ENCODE peak calls at places on chromosome 11, in nine cellular contexts. One of them, this sample, is unnamed.

GRCh38 chr11:47355283-47356128 is 3.0 kb upstream of the MYBPC3 start:
- DNase-seq in left kidney: peak; percentile 97
- DNase-seq in AG09319: peak; percentile 81
- DNase-seq in chondrocyte: no peak
- DNase-seq in SK-MEL-5: peak; percentile 96
- DNase-seq in NCI-H2107: peak; percentile 92
- DNase-seq in Panc1: peak; percentile 79
- DNase-seq in GF-D8: no peak
- DNase-seq in HL-60: peak; percentile 81
- DNase-seq in this sample: peak; percentile 56

GRCh38 chr11:67489860-67490726 is 7.3 kb downstream of the AIP start:
- DNase-seq in SK-MEL-5: no peak
- DNase-seq in left kidney: no peak
- DNase-seq in AG09319: no peak
- DNase-seq in NCI-H2107: no peak
- DNase-seq in chondrocyte: no peak
- DNase-seq in GF-D8: no peak
- DNase-seq in HL-60: no peak
- DNase-seq in Panc1: no peak
- DNase-seq in this sample: no peak

GRCh38 chr11:30203850-30204249 is 27.0 kb upstream of the FSHB start:
- DNase-seq in HL-60: no peak
- DNase-seq in chondrocyte: no peak
- DNase-seq in Panc1: no peak
- DNase-seq in left kidney: no peak
- DNase-seq in SK-MEL-5: no peak
- DNase-seq in GF-D8: no peak
- DNase-seq in NCI-H2107: no peak
- DNase-seq in AG09319: no peak
- DNase-seq in this sample: no peak

GRCh38 chr11:75639752-75640151 is 29.1 kb downstream of the MAP6 start:
- DNase-seq in AG09319: peak; percentile 20
- DNase-seq in NCI-H2107: peak; percentile 84
- DNase-seq in Panc1: no peak
- DNase-seq in chondrocyte: no peak
- DNase-seq in GF-D8: no peak
- DNase-seq in left kidney: peak; percentile 92
- DNase-seq in SK-MEL-5: no peak
- DNase-seq in HL-60: no peak
- DNase-seq in this sample: no peak

GRCh38 chr11:33893711-33894401 is 2.0 kb upstream of the LMO2 start:
- DNase-seq in NCI-H2107: no peak
- DNase-seq in HL-60: peak; percentile 92
- DNase-seq in left kidney: no peak
- DNase-seq in Panc1: no peak
- DNase-seq in AG09319: no peak
- DNase-seq in GF-D8: peak; percentile 93
- DNase-seq in SK-MEL-5: no peak
- DNase-seq in chondrocyte: no peak
- DNase-seq in this sample: no peak

GRCh38 chr11:71371674-71372069 is 76.5 kb downstream of the DHCR7 start:
- DNase-seq in Panc1: no peak
- DNase-seq in left kidney: no peak
- DNase-seq in chondrocyte: no peak
- DNase-seq in HL-60: no peak
- DNase-seq in SK-MEL-5: no peak
- DNase-seq in NCI-H2107: no peak
- DNase-seq in AG09319: no peak
- DNase-seq in GF-D8: no peak
- DNase-seq in this sample: no peak

GRCh38 chr11:116379185-116379828 is 393.5 kb downstream of the BUD13 start:
- DNase-seq in Panc1: no peak
- DNase-seq in left kidney: peak; percentile 87
- DNase-seq in chondrocyte: no peak
- DNase-seq in AG09319: no peak
- DNase-seq in NCI-H2107: no peak
- DNase-seq in HL-60: peak; percentile 3
- DNase-seq in GF-D8: no peak
- DNase-seq in SK-MEL-5: peak; percentile 2
- DNase-seq in this sample: no peak

GRCh38 chr11:114275295-114275694 is 20.9 kb upstream of the NNMT start:
- DNase-seq in HL-60: no peak
- DNase-seq in GF-D8: no peak
- DNase-seq in Panc1: no peak
- DNase-seq in NCI-H2107: no peak
- DNase-seq in left kidney: no peak
- DNase-seq in SK-MEL-5: no peak
- DNase-seq in chondrocyte: no peak
- DNase-seq in AG09319: no peak
- DNase-seq in this sample: no peak

GRCh38 chr11:79100093-79100704 is 340.6 kb downstream of the TENM4 start:
- DNase-seq in GF-D8: no peak
- DNase-seq in AG09319: no peak
- DNase-seq in Panc1: peak; percentile 43
- DNase-seq in left kidney: peak; percentile 78
- DNase-seq in NCI-H2107: no peak
- DNase-seq in chondrocyte: no peak
- DNase-seq in HL-60: peak; percentile 25
- DNase-seq in SK-MEL-5: peak; percentile 64
- DNase-seq in this sample: no peak

GRCh38 chr11:7969756-7970646 is 4.8 kb upstream of the NLRP10 start:
- DNase-seq in chondrocyte: no peak
- DNase-seq in NCI-H2107: no peak
- DNase-seq in Panc1: no peak
- DNase-seq in HL-60: no peak
- DNase-seq in GF-D8: no peak
- DNase-seq in left kidney: no peak
- DNase-seq in AG09319: no peak
- DNase-seq in SK-MEL-5: no peak
- DNase-seq in this sample: no peak

GRCh38 chr11:65116370-65117205 is 913 bp downstream of the ZNHIT2 start:
- DNase-seq in SK-MEL-5: peak; percentile 41
- DNase-seq in HL-60: peak; percentile 51
- DNase-seq in NCI-H2107: no peak
- DNase-seq in AG09319: no peak
- DNase-seq in GF-D8: peak; percentile 5
- DNase-seq in chondrocyte: peak; percentile 91
- DNase-seq in Panc1: no peak
- DNase-seq in left kidney: peak; percentile 49
- DNase-seq in this sample: no peak

GRCh38 chr11:10763766-10764165 is 12.7 kb downstream of the CTR9 start:
- DNase-seq in chondrocyte: no peak
- DNase-seq in HL-60: no peak
- DNase-seq in left kidney: no peak
- DNase-seq in NCI-H2107: no peak
- DNase-seq in GF-D8: no peak
- DNase-seq in Panc1: no peak
- DNase-seq in SK-MEL-5: no peak
- DNase-seq in AG09319: no peak
- DNase-seq in this sample: no peak

GRCh38 chr11:110921742-110922200 is 209.5 kb upstream of the ARHGAP20 start:
- DNase-seq in NCI-H2107: no peak
- DNase-seq in left kidney: peak; percentile 53
- DNase-seq in HL-60: no peak
- DNase-seq in AG09319: no peak
- DNase-seq in GF-D8: no peak
- DNase-seq in Panc1: no peak
- DNase-seq in SK-MEL-5: no peak
- DNase-seq in chondrocyte: no peak
- DNase-seq in this sample: no peak

GRCh38 chr11:118672865-118673264 is 6.6 kb downstream of the TREH start:
- DNase-seq in left kidney: no peak
- DNase-seq in chondrocyte: no peak
- DNase-seq in AG09319: no peak
- DNase-seq in SK-MEL-5: peak; percentile 49
- DNase-seq in Panc1: no peak
- DNase-seq in GF-D8: no peak
- DNase-seq in HL-60: no peak
- DNase-seq in NCI-H2107: no peak
- DNase-seq in this sample: no peak

GRCh38 chr11:62122076-62122475 is 1.7 kb upstream of the INCENP start:
- DNase-seq in SK-MEL-5: peak; percentile 55
- DNase-seq in chondrocyte: peak; percentile 19
- DNase-seq in AG09319: no peak
- DNase-seq in left kidney: no peak
- DNase-seq in Panc1: no peak
- DNase-seq in HL-60: no peak
- DNase-seq in GF-D8: no peak
- DNase-seq in NCI-H2107: no peak
- DNase-seq in this sample: no peak

GRCh38 chr11:551596-551995 is 8.9 kb downstream of the LMNTD2 start:
- DNase-seq in chondrocyte: no peak
- DNase-seq in SK-MEL-5: no peak
- DNase-seq in HL-60: no peak
- DNase-seq in NCI-H2107: no peak
- DNase-seq in left kidney: no peak
- DNase-seq in Panc1: no peak
- DNase-seq in AG09319: no peak
- DNase-seq in GF-D8: no peak
- DNase-seq in this sample: no peak

GRCh38 chr11:2580061-2580421 is 119.8 kb downstream of the KCNQ1OT1 start:
- DNase-seq in Panc1: no peak
- DNase-seq in chondrocyte: peak; percentile 38
- DNase-seq in NCI-H2107: no peak
- DNase-seq in GF-D8: no peak
- DNase-seq in left kidney: no peak
- DNase-seq in HL-60: no peak
- DNase-seq in AG09319: no peak
- DNase-seq in SK-MEL-5: no peak
- DNase-seq in this sample: no peak

GRCh38 chr11:26867286-26867685 is 126.6 kb upstream of the FIBIN start:
- DNase-seq in NCI-H2107: no peak
- DNase-seq in Panc1: no peak
- DNase-seq in SK-MEL-5: no peak
- DNase-seq in GF-D8: no peak
- DNase-seq in chondrocyte: no peak
- DNase-seq in HL-60: no peak
- DNase-seq in AG09319: no peak
- DNase-seq in left kidney: no peak
- DNase-seq in this sample: no peak

GRCh38 chr11:67413266-67413797 is 2.1 kb upstream of the CARNS1 start:
- DNase-seq in NCI-H2107: no peak
- DNase-seq in left kidney: no peak
- DNase-seq in AG09319: no peak
- DNase-seq in Panc1: no peak
- DNase-seq in SK-MEL-5: no peak
- DNase-seq in HL-60: no peak
- DNase-seq in chondrocyte: no peak
- DNase-seq in GF-D8: no peak
- DNase-seq in this sample: no peak

GRCh38 chr11:83520849-83521248 is 234.7 kb upstream of the CCDC90B start:
- DNase-seq in SK-MEL-5: no peak
- DNase-seq in left kidney: peak; percentile 5
- DNase-seq in AG09319: no peak
- DNase-seq in chondrocyte: no peak
- DNase-seq in NCI-H2107: no peak
- DNase-seq in Panc1: no peak
- DNase-seq in HL-60: no peak
- DNase-seq in GF-D8: no peak
- DNase-seq in this sample: no peak

GRCh38 chr11:61980783-61981541 is 13.5 kb upstream of the FTH1 start:
- DNase-seq in SK-MEL-5: no peak
- DNase-seq in NCI-H2107: no peak
- DNase-seq in HL-60: no peak
- DNase-seq in GF-D8: no peak
- DNase-seq in Panc1: no peak
- DNase-seq in chondrocyte: no peak
- DNase-seq in AG09319: no peak
- DNase-seq in left kidney: no peak
- DNase-seq in this sample: no peak

GRCh38 chr11:64120951-64121569 is 44.9 kb downstream of the MACROD1 start:
- DNase-seq in Panc1: no peak
- DNase-seq in AG09319: no peak
- DNase-seq in chondrocyte: no peak
- DNase-seq in GF-D8: no peak
- DNase-seq in SK-MEL-5: no peak
- DNase-seq in left kidney: no peak
- DNase-seq in NCI-H2107: no peak
- DNase-seq in HL-60: no peak
- DNase-seq in this sample: no peak

This sample was measured in glomerular endothelial cell.